ENCODE peak calls at places on chromosomes 1 and 21, in five cellular contexts. O is GDM1; X is substantia nigra; M is stimulated activated CD4-positive, alpha-beta T cell treated with anti-CD3 and anti-CD28 coated beads, Interleukin-12 subunit alpha, Interleukin-12 subunit beta, amount 100 ng/mL, for 4 hours; A is activated CD4-positive, alpha-beta T cell treated with anti-CD3 and anti-CD28 coated beads, Interleukin-2, amount 50 U/mL, for 1 hour. D is an unnamed sample.

GRCh38 chr1:99702221-99702620 is 56.3 kb downstream of the PALMD start:
- DNase-seq in A (no peak), M (no peak), X (no peak), O (no peak), D (no peak)

GRCh38 chr1:46445773-46446256 is 43.8 kb upstream of the DMBX1 start:
- DNase-seq in X (no peak), M (no peak), O (no peak), A (no peak), D (no peak)

GRCh38 chr1:112557385-112557784 is 48.6 kb downstream of the WNT2B start:
- DNase-seq in A (no peak), X (no peak), M (no peak), O (no peak), D (no peak)

GRCh38 chr1:42214447-42214871 is 49.9 kb upstream of the GUCA2A start:
- DNase-seq in A (no peak), X (no peak), M (no peak), O (no peak), D (no peak)

GRCh38 chr1:22829001-22829989 is 118.7 kb downstream of the EPHB2 start:
- DNase-seq in X (no peak), O (no peak), A (no peak), M (no peak), D (no peak)

GRCh38 chr21:36909901-36910561 is 56.4 kb downstream of the HLCS start:
- DNase-seq in O (no peak), X (no peak), A (no peak), M (no peak), D (peak)

GRCh38 chr1:19817160-19817559 is 2.1 kb upstream of the RNF186 start:
- DNase-seq in O (no peak), M (no peak), X (no peak), A (no peak), D (no peak)

GRCh38 chr1:226100436-226101347 is 38.2 kb downstream of the H3-3A start:
- DNase-seq in O (no peak), A (peak), M (peak), X (no peak), D (no peak)

GRCh38 chr1:245870698-245871097 is 636.4 kb downstream of the SMYD3 start:
- DNase-seq in O (no peak), X (no peak), M (no peak), A (no peak), D (no peak)

GRCh38 chr1:101993703-101994102 is 3.0 kb downstream of the OLFM3 start:
- DNase-seq in M (no peak), X (no peak), O (no peak), A (no peak), D (no peak)

GRCh38 chr1:47930215-47930885 is 66.8 kb downstream of the TRABD2B start:
- DNase-seq in O (no peak), X (no peak), M (no peak), A (no peak), D (no peak)

GRCh38 chr1:230594374-230594773 is 47.9 kb upstream of the COG2 start:
- DNase-seq in A (no peak), X (no peak), O (no peak), M (no peak), D (no peak)

GRCh38 chr21:38804617-38805281 is 980 bp upstream of the ETS2 start:
- DNase-seq in A (no peak), O (peak), X (no peak), M (peak), D (peak)

D was measured in putamen.